ENCODE peak calls at places on chromosomes 5 and 9, in four cellular contexts. V is upper lobe of left lung, G is SK-N-SH, A is HepG2. N is an unnamed sample.

GRCh38 chr9:136694163-136694864 is 7.1 kb upstream of the AGPAT2 start:
- DNase-seq in V (peak), G (peak), A (peak), N (peak)

GRCh38 chr9:118669986-118670385 is 699.2 kb downstream of the BRINP1 start:
- DNase-seq in G (no peak), A (no peak), V (no peak), N (no peak)

GRCh38 chr9:133470427-133470924 is 8.4 kb downstream of the SLC2A6 start:
- DNase-seq in A (no peak), G (no peak), V (peak), N (no peak)

GRCh38 chr5:159902444-159903121 is 13.7 kb upstream of the ADRA1B start:
- DNase-seq in V (no peak), A (no peak), G (no peak), N (no peak)

GRCh38 chr5:98529321-98529720 is 244.1 kb upstream of the RGMB start:
- DNase-seq in G (no peak), A (no peak), V (no peak), N (no peak)

GRCh38 chr9:116430849-116431248 is 256.3 kb upstream of the TRIM32 start:
- DNase-seq in A (no peak), V (no peak), G (no peak), N (no peak)

GRCh38 chr9:127953768-127954505 is 16.3 kb upstream of the DPM2 start:
- DNase-seq in G (no peak), A (no peak), V (peak), N (no peak)

GRCh38 chr5:151551985-151552384 is 39.1 kb downstream of the FAT2 start:
- DNase-seq in A (no peak), V (no peak), G (no peak), N (no peak)

GRCh38 chr5:146529984-146530383 is 14.0 kb upstream of the GPR151 start:
- DNase-seq in G (no peak), V (no peak), A (no peak), N (no peak)

GRCh38 chr5:5165541-5166002 is 25.4 kb downstream of the ADAMTS16 start:
- DNase-seq in V (no peak), A (no peak), G (no peak), N (no peak)

GRCh38 chr5:161023591-161023990 is 171.6 kb upstream of the ATP10B start:
- DNase-seq in V (no peak), A (no peak), G (no peak), N (no peak)

GRCh38 chr5:73797142-73797530 is 171.1 kb downstream of the ARHGEF28 start:
- DNase-seq in V (no peak), G (no peak), A (no peak), N (no peak)

GRCh38 chr5:77607324-77607723 is 31.2 kb downstream of the OTP start:
- DNase-seq in V (no peak), G (no peak), A (peak), N (no peak)

GRCh38 chr9:94758844-94759243 is 32.3 kb downstream of the AOPEP start:
- DNase-seq in G (peak), A (no peak), V (no peak), N (no peak)

GRCh38 chr9:136978073-136978864 is 965 bp downstream of the PTGDS start:
- DNase-seq in G (peak), V (peak), A (no peak), N (peak)

GRCh38 chr9:121871431-121872025 is 220.1 kb downstream of the DAB2IP start:
- DNase-seq in G (no peak), A (no peak), V (no peak), N (no peak)

GRCh38 chr9:78769684-78770083 is 472.8 kb downstream of the PSAT1 start:
- DNase-seq in G (no peak), A (no peak), V (no peak), N (no peak)

GRCh38 chr5:177509991-177510566 is 453 bp upstream of the DOK3 start:
- DNase-seq in V (no peak), G (no peak), A (no peak), N (no peak)

GRCh38 chr9:34994429-34995287 is 5.1 kb downstream of the DNAJB5 start:
- DNase-seq in V (no peak), A (peak), G (peak), N (peak)

GRCh38 chr5:157820593-157821252 is 38.2 kb downstream of the CLINT1 start:
- DNase-seq in A (peak), V (no peak), G (peak), N (no peak)

GRCh38 chr9:78884611-78885150 is 587.8 kb downstream of the PSAT1 start:
- DNase-seq in G (no peak), A (no peak), V (no peak), N (no peak)

GRCh38 chr5:132962429-132962928 is 955 bp downstream of the AFF4 start:
- DNase-seq in A (peak), V (no peak), G (peak), N (no peak)

GRCh38 chr9:91843623-91844111 is 106.4 kb downstream of the ROR2 start:
- DNase-seq in V (no peak), A (no peak), G (peak), N (peak)

GRCh38 chr5:6684075-6684474 is 29.2 kb upstream of the TENT4A start:
- DNase-seq in G (no peak), V (no peak), A (no peak), N (no peak)

GRCh38 chr5:22938373-22938772 is 85.2 kb upstream of the CDH12 start:
- DNase-seq in A (no peak), V (no peak), G (no peak), N (no peak)

GRCh38 chr5:93665649-93666048 is 75.8 kb downstream of the POU5F2 start:
- DNase-seq in G (peak), A (no peak), V (no peak), N (no peak)
- TF ChIP-seq EP300 in G (no peak), A (no peak), V (no peak), N (no peak)

DNA sequence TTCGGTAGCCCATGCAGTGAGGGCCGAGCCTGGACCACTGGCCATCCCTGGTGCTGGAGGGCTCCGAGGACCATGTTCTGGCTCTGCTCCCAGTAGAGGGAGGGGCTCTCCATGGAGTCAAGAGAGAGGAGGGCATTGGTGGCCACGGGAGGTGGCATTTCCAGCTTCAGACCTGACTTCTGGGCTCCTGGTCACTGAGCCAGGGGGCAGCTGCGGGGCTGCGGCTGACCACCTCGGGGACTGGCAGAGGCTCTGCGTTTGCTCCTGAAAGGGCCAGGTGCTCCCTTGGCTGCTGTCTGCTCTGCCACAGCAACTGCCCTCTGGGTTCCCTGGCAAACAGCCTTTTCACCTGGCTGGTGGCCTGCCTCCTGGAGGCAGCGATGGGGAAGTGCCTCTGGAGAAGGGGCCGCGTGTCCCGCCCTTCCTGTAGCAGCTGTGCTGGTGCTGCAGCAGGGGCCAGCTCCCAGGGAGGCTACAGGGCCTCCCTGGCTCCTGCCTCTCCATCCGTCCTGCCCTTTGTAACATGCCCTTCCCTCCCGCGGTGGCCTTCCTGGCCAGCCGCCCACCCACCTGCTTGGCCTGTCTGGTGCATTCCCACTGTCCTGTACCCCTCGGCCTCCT is 144.6 kb downstream of the CACNA1B start:
- DNase-seq in G (peak), A (no peak), V (peak), N (peak)
- H3K4me3 ChIP-seq in G (no peak), A (no peak), V (no peak), N (no peak)

DNA sequence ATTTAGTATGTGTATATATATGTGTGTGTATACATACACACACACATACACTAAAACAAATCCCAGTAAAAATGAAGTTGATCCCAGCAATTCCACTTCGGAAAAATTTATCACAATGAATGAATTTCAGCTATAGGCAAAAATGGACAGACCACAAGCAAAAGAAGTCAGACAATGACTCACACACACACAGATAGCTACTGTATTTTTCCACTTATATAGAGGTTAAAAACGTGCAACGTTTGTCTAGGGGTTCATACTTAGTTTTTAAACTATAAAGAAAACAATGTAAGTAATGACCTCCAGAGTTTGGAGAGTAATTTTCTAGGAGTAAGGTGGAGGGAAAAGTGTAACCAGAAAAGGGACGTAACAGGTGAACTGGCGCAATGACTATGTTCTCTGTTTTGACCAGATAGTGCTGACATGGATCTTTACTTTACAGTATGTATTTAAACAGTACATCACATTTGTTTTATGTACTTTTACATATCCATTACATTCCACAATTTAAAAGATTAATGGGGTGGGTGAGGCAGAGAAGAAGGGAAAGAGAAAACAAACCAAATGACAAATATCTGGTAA is 51.1 kb downstream of the FNIP1 start:
- DNase-seq in V (no peak), A (no peak), G (no peak), N (no peak)
- TF ChIP-seq EP300 in V (no peak), A (no peak), G (no peak), N (no peak)

GRCh38 chr5:24918676-24919075 is 273.9 kb upstream of the CDH10 start:
- DNase-seq in V (no peak), G (no peak), A (no peak), N (no peak)
- H3K4me3 ChIP-seq in V (no peak), G (no peak), A (no peak), N (no peak)

N was measured in stomach.